ENCODE peak calls at places on chromosomes 13 and 19, in ten cellular contexts. R is stimulated activated CD4-positive, alpha-beta T cell treated with anti-CD3 and anti-CD28 coated beads, Interleukin-12 subunit alpha, Interleukin-12 subunit beta, amount 100 ng/mL, for 24 hours; G is naive thymus-derived CD4-positive, alpha-beta T cell; C is fibroblast of the aortic adventitia; Y is nephron progenitor cell; L is activated CD8-positive, alpha-beta T cell treated with anti-CD3 and anti-CD28 coated beads for 36 hours; F is BE2C; J is left colon; U is pulmonary artery endothelial cell; T is cerebellum. B is an unnamed sample.

GRCh38 chr19:55526216-55527196 is 10.4 kb downstream of the SBK2 start:
- DNase-seq in R (no peak), G (no peak), C (peak), Y (peak), L (no peak), F (peak), J (peak), U (no peak), T (peak), B (no peak)

GRCh38 chr13:113861433-113862030 is 2.3 kb downstream of the GAS6 start:
- DNase-seq in R (no peak), G (no peak), C (no peak), Y (no peak), L (no peak), F (peak), J (no peak), U (no peak), T (no peak), B (no peak)

GRCh38 chr13:113928701-113929627 is 44.9 kb downstream of the C13orf46 start:
- DNase-seq in R (no peak), G (no peak), C (peak), Y (no peak), L (no peak), F (no peak), J (peak), U (no peak), T (peak), B (no peak)

GRCh38 chr19:54133312-54133956 is 4.1 kb upstream of the CNOT3 start:
- DNase-seq in R (no peak), G (peak), C (no peak), Y (peak), L (no peak), F (peak), J (no peak), U (no peak), T (no peak), B (no peak)

GRCh38 chr19:30402790-30403189 is 30.6 kb downstream of the ZNF536 start:
- DNase-seq in R (no peak), G (no peak), C (no peak), Y (no peak), L (no peak), F (no peak), J (no peak), U (no peak), T (no peak), B (no peak)

GRCh38 chr19:33377586-33378475 is 4.3 kb downstream of the CEBPG start:
- DNase-seq in R (no peak), G (no peak), C (peak), Y (no peak), L (no peak), F (peak), J (no peak), U (peak), T (no peak), B (no peak)

GRCh38 chr13:37667631-37668161 is 69.1 kb upstream of the POSTN start:
- DNase-seq in R (no peak), G (no peak), C (no peak), Y (no peak), L (no peak), F (no peak), J (no peak), U (no peak), T (no peak), B (no peak)

GRCh38 chr19:35265126-35265995 is 3.4 kb upstream of the USF2 start:
- DNase-seq in R (no peak), G (no peak), C (no peak), Y (no peak), L (no peak), F (no peak), J (peak), U (no peak), T (no peak), B (no peak)

GRCh38 chr13:33087790-33088189 is 71.6 kb downstream of the KL start:
- DNase-seq in R (no peak), G (no peak), C (peak), Y (no peak), L (no peak), F (no peak), J (no peak), U (no peak), T (no peak), B (no peak)

B was measured in GM18507.